ENCODE peak calls at places on chromosomes 12 and 14, in seven cellular contexts. One of them, this sample, is unnamed.

GRCh38 chr14:63273717-63274673 is 44.7 kb downstream of the GPHB5 start:
- DNase-seq in left cardiac atrium: peak
- DNase-seq in astrocyte of the cerebellum: no peak
- DNase-seq in cardiac fibroblast: no peak
- DNase-seq in AML-193: no peak
- DNase-seq in uterus: peak
- DNase-seq in tibial artery: no peak
- DNase-seq in this sample: no peak

GRCh38 chr14:100866666-100867630 is 36.6 kb downstream of the RTL1 start:
- DNase-seq in left cardiac atrium: peak
- DNase-seq in astrocyte of the cerebellum: no peak
- DNase-seq in cardiac fibroblast: no peak
- DNase-seq in AML-193: no peak
- DNase-seq in uterus: no peak
- DNase-seq in tibial artery: no peak
- DNase-seq in this sample: no peak

GRCh38 chr14:74965770-74966153 is 10.4 kb upstream of the PGF start:
- DNase-seq in left cardiac atrium: no peak
- DNase-seq in astrocyte of the cerebellum: no peak
- DNase-seq in cardiac fibroblast: peak
- DNase-seq in AML-193: no peak
- DNase-seq in uterus: no peak
- DNase-seq in tibial artery: no peak
- DNase-seq in this sample: no peak

GRCh38 chr14:99779751-99780150 is 13.5 kb upstream of the EML1 start:
- DNase-seq in left cardiac atrium: no peak
- DNase-seq in astrocyte of the cerebellum: no peak
- DNase-seq in cardiac fibroblast: peak
- DNase-seq in AML-193: no peak
- DNase-seq in uterus: no peak
- DNase-seq in tibial artery: no peak
- DNase-seq in this sample: no peak

GRCh38 chr12:54622463-54623183 is 12.1 kb downstream of the LACRT start:
- DNase-seq in left cardiac atrium: no peak
- DNase-seq in astrocyte of the cerebellum: no peak
- DNase-seq in cardiac fibroblast: peak
- DNase-seq in AML-193: peak
- DNase-seq in uterus: no peak
- DNase-seq in tibial artery: no peak
- DNase-seq in this sample: no peak

GRCh38 chr14:99315197-99315596 is 43.2 kb upstream of the BCL11B start:
- DNase-seq in left cardiac atrium: no peak
- DNase-seq in astrocyte of the cerebellum: no peak
- DNase-seq in cardiac fibroblast: no peak
- DNase-seq in AML-193: peak
- DNase-seq in uterus: no peak
- DNase-seq in tibial artery: no peak
- DNase-seq in this sample: no peak

GRCh38 chr12:109310247-109311125 is 1.4 kb upstream of the FOXN4 start:
- DNase-seq in left cardiac atrium: no peak
- DNase-seq in astrocyte of the cerebellum: no peak
- DNase-seq in cardiac fibroblast: no peak
- DNase-seq in AML-193: no peak
- DNase-seq in uterus: no peak
- DNase-seq in tibial artery: no peak
- DNase-seq in this sample: no peak

GRCh38 chr14:80638620-80639215 is 302.8 kb downstream of the CEP128 start:
- DNase-seq in left cardiac atrium: no peak
- DNase-seq in astrocyte of the cerebellum: peak
- DNase-seq in cardiac fibroblast: peak
- DNase-seq in AML-193: no peak
- DNase-seq in uterus: no peak
- DNase-seq in tibial artery: no peak
- DNase-seq in this sample: peak

GRCh38 chr14:95157987-95158712 is 821 bp upstream of the DICER1 start:
- DNase-seq in left cardiac atrium: no peak
- DNase-seq in astrocyte of the cerebellum: no peak
- DNase-seq in cardiac fibroblast: no peak
- DNase-seq in AML-193: no peak
- DNase-seq in uterus: no peak
- DNase-seq in tibial artery: no peak
- DNase-seq in this sample: no peak

GRCh38 chr12:11460343-11461023 is 65.1 kb upstream of the PRB2 start:
- DNase-seq in left cardiac atrium: no peak
- DNase-seq in astrocyte of the cerebellum: no peak
- DNase-seq in cardiac fibroblast: no peak
- DNase-seq in AML-193: no peak
- DNase-seq in uterus: no peak
- DNase-seq in tibial artery: no peak
- DNase-seq in this sample: no peak

GRCh38 chr12:68793975-68794652 is 13.9 kb upstream of the MDM2 start:
- DNase-seq in left cardiac atrium: no peak
- DNase-seq in astrocyte of the cerebellum: no peak
- DNase-seq in cardiac fibroblast: no peak
- DNase-seq in AML-193: no peak
- DNase-seq in uterus: no peak
- DNase-seq in tibial artery: no peak
- DNase-seq in this sample: no peak

GRCh38 chr12:2488131-2488530 is 306.6 kb upstream of the FKBP4 start:
- DNase-seq in left cardiac atrium: no peak
- DNase-seq in astrocyte of the cerebellum: no peak
- DNase-seq in cardiac fibroblast: no peak
- DNase-seq in AML-193: no peak
- DNase-seq in uterus: no peak
- DNase-seq in tibial artery: peak
- DNase-seq in this sample: no peak

GRCh38 chr12:6459004-6459337 is 7.1 kb downstream of the TAPBPL start:
- DNase-seq in left cardiac atrium: no peak
- DNase-seq in astrocyte of the cerebellum: no peak
- DNase-seq in cardiac fibroblast: no peak
- DNase-seq in AML-193: no peak
- DNase-seq in uterus: no peak
- DNase-seq in tibial artery: no peak
- DNase-seq in this sample: no peak

GRCh38 chr12:92080390-92081285 is 65.0 kb downstream of the BTG1 start:
- DNase-seq in left cardiac atrium: no peak
- DNase-seq in astrocyte of the cerebellum: peak
- DNase-seq in cardiac fibroblast: peak
- DNase-seq in AML-193: no peak
- DNase-seq in uterus: no peak
- DNase-seq in tibial artery: no peak
- DNase-seq in this sample: peak

GRCh38 chr12:68491204-68491960 is 119.3 kb upstream of the RAP1B start:
- DNase-seq in left cardiac atrium: no peak
- DNase-seq in astrocyte of the cerebellum: no peak
- DNase-seq in cardiac fibroblast: no peak
- DNase-seq in AML-193: no peak
- DNase-seq in uterus: no peak
- DNase-seq in tibial artery: no peak
- DNase-seq in this sample: no peak